ENCODE peak calls at places on chromosomes 6 and 20, in eight cellular contexts. B is NCI-H1417; T is RWPE1; E is M059J; Q is AG20443; D is stimulated activated CD8-positive, alpha-beta memory T cell treated with anti-CD3 and anti-CD28 coated beads, Interleukin-15, amount 100 ng/mL, for 4 hours; N is IMR-90; Z is coronary artery. X is an unnamed sample.

GRCh38 chr20:25038103-25038410 is 19.9 kb downstream of the ACSS1 start:
- DNase-seq in Z (no peak), D (no peak), T (no peak), B (no peak), Q (no peak), N (no peak), E (peak; percentile 40), X (no peak)

GRCh38 chr20:36133821-36134220 is 20.7 kb upstream of the EPB41L1 start:
- DNase-seq in N (no peak), T (no peak), Q (no peak), E (no peak), D (no peak), Z (no peak), B (no peak), X (no peak)

GRCh38 chr6:109303647-109304283 is 78.5 kb downstream of the CD164 start:
- DNase-seq in Q (no peak), B (no peak), D (no peak), T (no peak), N (no peak), E (peak; percentile 74), Z (no peak), X (no peak)

GRCh38 chr20:15889073-15889923 is 684.0 kb downstream of the KIF16B start:
- DNase-seq in E (peak; percentile 45), N (no peak), Z (no peak), Q (no peak), B (peak; percentile 67), T (no peak), D (no peak), X (no peak)

GRCh38 chr6:117156701-117157100 is 108.7 kb upstream of the VGLL2 start:
- DNase-seq in B (no peak), Q (no peak), T (no peak), Z (no peak), E (no peak), D (no peak), N (no peak), X (no peak)

GRCh38 chr6:163760860-163761259 is 346.3 kb downstream of the QKI start:
- DNase-seq in Z (no peak), B (no peak), Q (no peak), T (no peak), D (no peak), N (no peak), E (no peak), X (no peak)

GRCh38 chr6:42279144-42279781 is 61.6 kb upstream of the MRPS10 start:
- DNase-seq in Q (peak; percentile 88), D (no peak), N (peak; percentile 71), B (no peak), Z (peak; percentile 56), T (peak; percentile 84), E (peak; percentile 79), X (no peak)

GRCh38 chr6:121823437-121823851 is 388.0 kb downstream of the GJA1 start:
- DNase-seq in N (peak; percentile 79), D (no peak), B (no peak), E (peak; percentile 35), Q (no peak), Z (no peak), T (peak; percentile 5), X (no peak)

GRCh38 chr20:45848969-45849582 is 8.1 kb downstream of the ACOT8 start:
- DNase-seq in Q (no peak), Z (no peak), T (no peak), B (no peak), N (no peak), E (no peak), D (no peak), X (no peak)

GRCh38 chr20:9103955-9104354 is 35.1 kb downstream of the PLCB4 start:
- DNase-seq in B (no peak), Z (no peak), N (no peak), D (no peak), E (peak; percentile 93), T (peak; percentile 57), Q (no peak), X (no peak)